ENCODE peak calls at places on chromosome 15, in four cellular contexts. One of them, this sample, is unnamed.

GRCh38 chr15:66269326-66270090 is 16.0 kb upstream of the MEGF11 start:
- DNase-seq in SJSA1: no peak
- DNase-seq in HCT116: peak; percentile 70
- DNase-seq in substantia nigra: no peak
- DNase-seq in this sample: no peak

GRCh38 chr15:65927545-65927944 is 58.3 kb downstream of the RAB11A start:
- DNase-seq in SJSA1: no peak
- DNase-seq in HCT116: no peak
- DNase-seq in substantia nigra: no peak
- DNase-seq in this sample: no peak

GRCh38 chr15:74238984-74239645 is 3.0 kb downstream of the CCDC33 start:
- DNase-seq in SJSA1: no peak
- DNase-seq in HCT116: no peak
- DNase-seq in substantia nigra: no peak
- DNase-seq in this sample: no peak

GRCh38 chr15:100735654-100736053 is 133.3 kb downstream of the ASB7 start:
- DNase-seq in SJSA1: peak; percentile 37
- DNase-seq in HCT116: no peak
- DNase-seq in substantia nigra: no peak
- DNase-seq in this sample: no peak

GRCh38 chr15:69604050-69604378 is 151.4 kb downstream of the RPLP1 start:
- DNase-seq in SJSA1: no peak
- DNase-seq in HCT116: peak; percentile 26
- DNase-seq in substantia nigra: no peak
- DNase-seq in this sample: no peak

GRCh38 chr15:59294574-59294960 is 78.1 kb downstream of the MYO1E start:
- DNase-seq in SJSA1: peak; percentile 83
- DNase-seq in HCT116: no peak
- DNase-seq in substantia nigra: no peak
- DNase-seq in this sample: no peak

GRCh38 chr15:52518487-52518886 is 10.2 kb downstream of the MYO5A start:
- DNase-seq in SJSA1: no peak
- DNase-seq in HCT116: no peak
- DNase-seq in substantia nigra: no peak
- DNase-seq in this sample: no peak

GRCh38 chr15:38930851-38931572 is 366.4 kb upstream of the RASGRP1 start:
- DNase-seq in SJSA1: no peak
- DNase-seq in HCT116: no peak
- DNase-seq in substantia nigra: no peak
- DNase-seq in this sample: no peak

GRCh38 chr15:79394231-79394630 is 37.9 kb upstream of the MINAR1 start:
- DNase-seq in SJSA1: no peak
- DNase-seq in HCT116: no peak
- DNase-seq in substantia nigra: no peak
- DNase-seq in this sample: no peak

GRCh38 chr15:32869814-32870213 is 152.0 kb downstream of the GREM1 start:
- DNase-seq in SJSA1: no peak
- DNase-seq in HCT116: no peak
- DNase-seq in substantia nigra: no peak
- DNase-seq in this sample: no peak

GRCh38 chr15:76576526-76577279 is 240.1 kb downstream of the ISL2 start:
- DNase-seq in SJSA1: no peak
- DNase-seq in HCT116: no peak
- DNase-seq in substantia nigra: no peak
- DNase-seq in this sample: no peak

GRCh38 chr15:100020614-100021013 is 287.4 kb upstream of the LYSMD4 start:
- DNase-seq in SJSA1: no peak
- DNase-seq in HCT116: no peak
- DNase-seq in substantia nigra: no peak
- DNase-seq in this sample: no peak

GRCh38 chr15:74580538-74581350 is 34.9 kb upstream of the CLK3 start:
- DNase-seq in SJSA1: no peak
- DNase-seq in HCT116: no peak
- DNase-seq in substantia nigra: no peak
- DNase-seq in this sample: no peak

GRCh38 chr15:70314652-70315051 is 216.9 kb upstream of the TLE3 start:
- DNase-seq in SJSA1: no peak
- DNase-seq in HCT116: no peak
- DNase-seq in substantia nigra: no peak
- DNase-seq in this sample: no peak

GRCh38 chr15:35243758-35244157 is 158.7 kb upstream of the NANOGP8 start:
- DNase-seq in SJSA1: no peak
- DNase-seq in HCT116: no peak
- DNase-seq in substantia nigra: no peak
- DNase-seq in this sample: no peak

GRCh38 chr15:33108518-33108917 is 86.0 kb downstream of the FMN1 start:
- DNase-seq in SJSA1: no peak
- DNase-seq in HCT116: no peak
- DNase-seq in substantia nigra: no peak
- DNase-seq in this sample: no peak

GRCh38 chr15:100252359-100252758 is 89.4 kb downstream of the ADAMTS17 start:
- DNase-seq in SJSA1: peak; percentile 13
- DNase-seq in HCT116: no peak
- DNase-seq in substantia nigra: no peak
- DNase-seq in this sample: no peak

GRCh38 chr15:66095871-66096710 is 157.5 kb downstream of the MEGF11 start:
- DNase-seq in SJSA1: no peak
- DNase-seq in HCT116: no peak
- DNase-seq in substantia nigra: no peak
- DNase-seq in this sample: no peak

GRCh38 chr15:73910904-73911303 is 15.4 kb upstream of the LOXL1 start:
- DNase-seq in SJSA1: no peak
- DNase-seq in HCT116: no peak
- DNase-seq in substantia nigra: no peak
- DNase-seq in this sample: no peak

GRCh38 chr15:75156306-75157215 is 45.1 kb upstream of the C15orf39 start:
- DNase-seq in SJSA1: no peak
- DNase-seq in HCT116: no peak
- DNase-seq in substantia nigra: no peak
- DNase-seq in this sample: no peak

GRCh38 chr15:45471151-45471550 is 51.4 kb downstream of the SLC30A4 start:
- DNase-seq in SJSA1: no peak
- DNase-seq in HCT116: no peak
- DNase-seq in substantia nigra: no peak
- DNase-seq in this sample: no peak

GRCh38 chr15:49064281-49064653 is 18.0 kb upstream of the SECISBP2L start:
- DNase-seq in SJSA1: no peak
- DNase-seq in HCT116: no peak
- DNase-seq in substantia nigra: no peak
- DNase-seq in this sample: no peak

GRCh38 chr15:37081985-37082384 is 18.4 kb downstream of the MEIS2 start:
- DNase-seq in SJSA1: no peak
- DNase-seq in HCT116: no peak
- DNase-seq in substantia nigra: no peak
- DNase-seq in this sample: no peak

GRCh38 chr15:60744826-60745225 is 265.9 kb upstream of the ICE2 start:
- DNase-seq in SJSA1: no peak
- DNase-seq in HCT116: no peak
- DNase-seq in substantia nigra: no peak
- DNase-seq in this sample: peak; percentile 22

GRCh38 chr15:78033864-78034263 is 43.6 kb downstream of the TBC1D2B start:
- DNase-seq in SJSA1: no peak
- DNase-seq in HCT116: no peak
- DNase-seq in substantia nigra: no peak
- DNase-seq in this sample: no peak

GRCh38 chr15:78037328-78037727 is 40.2 kb downstream of the TBC1D2B start:
- DNase-seq in SJSA1: no peak
- DNase-seq in HCT116: no peak
- DNase-seq in substantia nigra: no peak
- DNase-seq in this sample: no peak

GRCh38 chr15:78035861-78036476 is 41.5 kb downstream of the TBC1D2B start:
- DNase-seq in SJSA1: no peak
- DNase-seq in HCT116: no peak
- DNase-seq in substantia nigra: no peak
- DNase-seq in this sample: no peak

GRCh38 chr15:78035319-78035718 is 42.2 kb downstream of the TBC1D2B start:
- DNase-seq in SJSA1: no peak
- DNase-seq in HCT116: no peak
- DNase-seq in substantia nigra: no peak
- DNase-seq in this sample: no peak

DNA sequence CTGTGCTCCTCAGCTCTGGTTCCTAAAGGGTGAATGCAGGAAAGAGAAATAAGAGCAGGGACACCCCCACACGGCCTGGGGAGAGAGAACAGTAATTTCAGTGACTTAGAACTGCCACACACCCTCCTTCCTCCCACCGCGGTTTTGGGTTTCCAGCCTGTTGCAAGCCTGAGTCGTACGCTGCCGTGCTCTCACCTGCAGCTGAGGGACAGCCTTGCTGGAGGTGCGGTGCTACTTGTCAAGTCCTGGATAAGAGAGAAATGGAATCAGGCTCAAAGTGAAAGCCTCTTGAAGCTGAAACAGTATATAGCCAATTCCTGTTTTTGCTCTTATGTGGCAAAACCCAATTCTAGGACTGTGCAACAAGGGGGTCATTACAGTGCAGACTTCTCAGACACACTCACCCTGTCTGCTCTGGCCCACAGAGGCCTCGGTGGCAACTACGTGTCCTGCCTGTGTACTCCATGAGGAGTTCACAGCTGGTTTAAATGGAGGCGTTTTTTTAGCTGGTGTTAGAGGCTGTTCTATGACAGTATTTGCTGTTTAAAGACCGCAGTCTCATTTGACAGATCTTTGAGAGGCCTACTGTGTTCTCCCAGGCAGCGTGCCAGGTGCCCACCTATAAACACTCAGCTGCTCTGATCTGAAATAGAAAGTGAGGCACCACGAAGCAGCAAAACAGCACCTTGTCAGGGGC is 42.9 kb downstream of the TBC1D2B start:
- DNase-seq in SJSA1: no peak
- DNase-seq in HCT116: no peak
- DNase-seq in substantia nigra: no peak
- DNase-seq in this sample: peak; percentile 47
- H3K27ac ChIP-seq in SJSA1: no peak overlapping the region
- H3K27ac ChIP-seq in HCT116: no peak overlapping the region
- H3K27ac ChIP-seq in substantia nigra: no peak overlapping the region
- H3K27ac ChIP-seq in this sample: peak overlapping the region; percentile 56

GRCh38 chr15:82928711-82929110 is 23.8 kb downstream of the HOMER2 start:
- DNase-seq in SJSA1: no peak
- DNase-seq in HCT116: no peak
- DNase-seq in substantia nigra: no peak
- DNase-seq in this sample: no peak

GRCh38 chr15:82919231-82919886 is 33.2 kb downstream of the HOMER2 start:
- DNase-seq in SJSA1: no peak
- DNase-seq in HCT116: no peak
- DNase-seq in substantia nigra: no peak
- DNase-seq in this sample: no peak

GRCh38 chr15:82921242-82921641 is 31.3 kb downstream of the HOMER2 start:
- DNase-seq in SJSA1: no peak
- DNase-seq in HCT116: no peak
- DNase-seq in substantia nigra: no peak
- DNase-seq in this sample: no peak

GRCh38 chr15:82922737-82923136 is 29.8 kb downstream of the HOMER2 start:
- DNase-seq in SJSA1: no peak
- DNase-seq in HCT116: no peak
- DNase-seq in substantia nigra: no peak
- DNase-seq in this sample: no peak

DNA sequence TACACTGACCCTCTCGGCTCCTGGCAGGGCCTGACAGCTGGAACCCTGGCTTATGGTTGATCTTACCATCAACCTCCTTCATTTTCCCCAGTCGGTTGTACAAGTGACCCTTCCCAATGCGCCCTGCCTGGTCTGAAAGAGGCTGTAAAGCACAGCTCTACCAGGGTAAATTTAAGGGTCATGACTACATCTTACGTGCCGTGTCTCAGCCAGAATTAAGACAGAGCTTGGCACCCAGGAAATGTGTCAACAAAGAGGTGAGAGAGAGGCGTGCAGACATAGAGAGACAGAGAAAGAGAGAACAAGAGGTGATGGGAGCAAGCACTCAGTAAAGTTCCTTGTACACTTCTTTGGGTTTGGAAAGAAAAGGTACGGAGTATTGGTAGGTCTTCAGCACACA is 28.8 kb downstream of the HOMER2 start:
- DNase-seq in SJSA1: no peak
- DNase-seq in HCT116: no peak
- DNase-seq in substantia nigra: no peak
- DNase-seq in this sample: no peak
- H3K27ac ChIP-seq in SJSA1: no peak overlapping the region
- H3K27ac ChIP-seq in HCT116: no peak overlapping the region
- H3K27ac ChIP-seq in substantia nigra: no peak overlapping the region
- H3K27ac ChIP-seq in this sample: no peak overlapping the region

DNA sequence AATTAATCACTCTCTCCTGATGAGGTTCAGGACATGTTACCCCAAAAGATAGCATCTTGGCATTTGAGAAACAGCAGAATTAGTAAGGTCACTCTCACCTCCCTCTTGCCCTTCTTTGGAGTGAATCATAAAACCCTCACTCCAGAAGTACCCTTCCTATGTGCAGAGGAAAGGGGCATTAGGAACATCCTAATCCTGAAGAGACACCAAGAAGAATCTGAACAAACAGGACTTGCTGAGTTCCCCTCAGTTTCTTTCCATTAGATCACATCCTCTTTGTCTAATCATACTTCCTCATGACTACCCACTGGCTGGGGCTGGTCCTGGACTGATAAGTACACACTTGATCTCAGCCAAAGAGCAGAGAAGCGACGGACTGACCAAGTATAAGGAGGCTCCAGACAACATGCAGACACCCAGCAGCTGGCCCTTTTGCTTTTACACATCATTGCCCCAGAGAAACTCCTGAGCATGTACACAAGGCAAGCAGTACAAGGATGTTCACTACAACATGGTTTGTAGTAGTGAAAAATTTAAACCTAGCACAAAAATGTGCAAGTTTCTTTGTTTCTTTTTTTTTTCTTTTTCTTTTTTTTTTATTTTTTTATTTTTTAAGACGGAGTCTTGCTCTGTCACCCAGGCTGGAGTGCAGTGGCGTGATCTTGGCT is 15.0 kb upstream of the TM6SF1 start:
- DNase-seq in SJSA1: no peak
- DNase-seq in HCT116: no peak
- DNase-seq in substantia nigra: no peak
- DNase-seq in this sample: no peak
- H3K27ac ChIP-seq in SJSA1: no peak overlapping the region
- H3K27ac ChIP-seq in HCT116: no peak overlapping the region
- H3K27ac ChIP-seq in substantia nigra: peak overlapping the region; percentile 56
- H3K27ac ChIP-seq in this sample: peak overlapping the region; percentile 44

GRCh38 chr15:72005483-72005882 is 112.5 kb downstream of the MYO9A start:
- DNase-seq in SJSA1: no peak
- DNase-seq in HCT116: no peak
- DNase-seq in substantia nigra: no peak
- DNase-seq in this sample: no peak
- H3K27ac ChIP-seq in SJSA1: no peak overlapping the region
- H3K27ac ChIP-seq in HCT116: no peak overlapping the region
- H3K27ac ChIP-seq in substantia nigra: no peak overlapping the region
- H3K27ac ChIP-seq in this sample: no peak overlapping the region

GRCh38 chr15:40399370-40399769 is 6.2 kb upstream of the IVD start:
- DNase-seq in SJSA1: no peak
- DNase-seq in HCT116: no peak
- DNase-seq in substantia nigra: no peak
- DNase-seq in this sample: no peak
- H3K27ac ChIP-seq in SJSA1: no peak overlapping the region
- H3K27ac ChIP-seq in HCT116: no peak overlapping the region
- H3K27ac ChIP-seq in substantia nigra: no peak overlapping the region
- H3K27ac ChIP-seq in this sample: no peak overlapping the region